ENCODE peak calls at places on chromosome 10, in six cellular contexts. B, F, Q, Y, E and P are unnamed samples.

GRCh38 chr10:13139150-13139549 is 22.2 kb upstream of the MCM10 start:
- DNase-seq in B (peak), F (no peak), Q (no peak), Y (no peak), E (no peak), P (no peak)

GRCh38 chr10:25075825-25076224 is 59.4 kb downstream of the THNSL1 start:
- DNase-seq in B (no peak), F (no peak), Q (no peak), Y (no peak), E (no peak), P (no peak)

GRCh38 chr10:96670786-96671185 is 49.5 kb downstream of the PIK3AP1 start:
- DNase-seq in B (no peak), F (no peak), Q (peak), Y (no peak), E (no peak), P (peak)

GRCh38 chr10:17249820-17250219 is 21.8 kb downstream of the VIM start:
- DNase-seq in B (no peak), F (no peak), Q (no peak), Y (no peak), E (no peak), P (peak)

GRCh38 chr10:317219-317868 is 182.1 kb downstream of the ZMYND11 start:
- DNase-seq in B (no peak), F (no peak), Q (no peak), Y (peak), E (no peak), P (peak)

GRCh38 chr10:98062424-98062823 is 32.0 kb upstream of the CRTAC1 start:
- DNase-seq in B (no peak), F (no peak), Q (no peak), Y (no peak), E (no peak), P (no peak)

GRCh38 chr10:25222085-25222660 is 47.4 kb downstream of the GPR158 start:
- DNase-seq in B (no peak), F (no peak), Q (no peak), Y (no peak), E (no peak), P (no peak)

GRCh38 chr10:122139627-122140151 is 131.4 kb upstream of the BTBD16 start:
- DNase-seq in B (no peak), F (no peak), Q (no peak), Y (no peak), E (no peak), P (no peak)

GRCh38 chr10:79018591-79019011 is 50.2 kb upstream of the ZMIZ1 start:
- DNase-seq in B (no peak), F (no peak), Q (no peak), Y (no peak), E (no peak), P (peak)

GRCh38 chr10:43075612-43076003 is 1.3 kb upstream of the RET start:
- DNase-seq in B (peak), F (peak), Q (no peak), Y (no peak), E (peak), P (no peak)

GRCh38 chr10:5588603-5589002 is 63.8 kb downstream of the CALML3 start:
- DNase-seq in B (no peak), F (no peak), Q (no peak), Y (no peak), E (no peak), P (no peak)

GRCh38 chr10:115979576-115979975 is 293.4 kb downstream of the GFRA1 start:
- DNase-seq in B (no peak), F (no peak), Q (no peak), Y (no peak), E (no peak), P (no peak)

GRCh38 chr10:72081772-72082590 is 6.4 kb downstream of the SPOCK2 start:
- DNase-seq in B (no peak), F (no peak), Q (no peak), Y (no peak), E (no peak), P (no peak)
- TF ChIP-seq BHLHE40 in B (no peak), F (no peak), Q (no peak), Y (no peak), E (no peak), P (no peak)

GRCh38 chr10:77162697-77163096 is 474.9 kb downstream of the KCNMA1 start:
- DNase-seq in B (no peak), F (no peak), Q (no peak), Y (no peak), E (no peak), P (peak)
- TF ChIP-seq BHLHE40 in B (no peak), F (no peak), Q (no peak), Y (no peak), E (no peak), P (no peak)

GRCh38 chr10:131845505-131846223 is 55.1 kb upstream of the PPP2R2D start:
- DNase-seq in B (no peak), F (no peak), Q (no peak), Y (no peak), E (no peak), P (no peak)
- TF ChIP-seq BHLHE40 in B (no peak), F (no peak), Q (no peak), Y (no peak), E (no peak), P (no peak)

GRCh38 chr10:11112718-11113117 is 95.0 kb downstream of the CELF2 start:
- DNase-seq in B (no peak), F (no peak), Q (peak), Y (no peak), E (no peak), P (peak)

GRCh38 chr10:11114251-11114650 is 96.6 kb downstream of the CELF2 start:
- DNase-seq in B (no peak), F (no peak), Q (no peak), Y (no peak), E (no peak), P (no peak)

GRCh38 chr10:11110499-11110898 is 92.8 kb downstream of the CELF2 start:
- DNase-seq in B (no peak), F (no peak), Q (no peak), Y (no peak), E (no peak), P (no peak)

GRCh38 chr10:11115337-11115736 is 97.7 kb downstream of the CELF2 start:
- DNase-seq in B (no peak), F (no peak), Q (no peak), Y (no peak), E (no peak), P (no peak)

GRCh38 chr10:11113156-11113555 is 95.5 kb downstream of the CELF2 start:
- DNase-seq in B (no peak), F (no peak), Q (no peak), Y (peak), E (peak), P (no peak)
- TF ChIP-seq BHLHE40 in B (no peak), F (no peak), Q (no peak), Y (no peak), E (no peak), P (no peak)

GRCh38 chr10:46327685-46328084 is 40.9 kb downstream of the ANTXRL start:
- DNase-seq in B (no peak), F (no peak), Q (no peak), Y (no peak), E (no peak), P (no peak)

GRCh38 chr10:46325021-46325420 is 38.2 kb downstream of the ANTXRL start:
- DNase-seq in B (peak), F (no peak), Q (no peak), Y (no peak), E (peak), P (peak)

GRCh38 chr10:46323176-46323575 is 36.4 kb downstream of the ANTXRL start:
- DNase-seq in B (no peak), F (no peak), Q (no peak), Y (no peak), E (no peak), P (no peak)

GRCh38 chr10:46326971-46327370 is 40.2 kb downstream of the ANTXRL start:
- DNase-seq in B (no peak), F (no peak), Q (no peak), Y (no peak), E (no peak), P (no peak)

DNA sequence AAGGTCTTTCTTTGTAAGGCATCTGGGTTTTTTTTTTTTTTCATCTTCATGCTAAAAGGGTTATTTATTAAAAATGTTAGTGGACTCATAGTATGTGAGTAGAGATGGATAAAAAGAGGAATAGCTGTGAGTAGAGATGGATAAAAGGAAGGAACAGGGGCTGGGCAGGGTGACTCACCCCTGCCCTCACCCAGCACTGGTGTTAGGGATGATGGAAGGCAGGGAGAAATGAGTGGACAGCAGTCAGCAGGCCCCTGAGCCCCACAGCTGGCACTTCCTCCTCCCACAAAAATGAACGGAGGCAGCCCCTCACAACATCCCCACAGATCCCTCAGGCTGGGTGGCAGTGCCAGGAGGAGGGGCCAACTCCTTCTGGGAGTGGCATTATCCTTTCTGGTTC is 39.3 kb downstream of the ANTXRL start:
- DNase-seq in B (no peak), F (no peak), Q (no peak), Y (no peak), E (no peak), P (peak)
- TF ChIP-seq BHLHE40 in B (no peak), F (no peak), Q (no peak), Y (no peak), E (no peak), P (no peak)

GRCh38 chr10:3867454-3868273 is 82.7 kb upstream of the KLF6 start:
- DNase-seq in B (no peak), F (no peak), Q (no peak), Y (no peak), E (no peak), P (peak)

GRCh38 chr10:3868274-3868669 is 83.3 kb upstream of the KLF6 start:
- DNase-seq in B (no peak), F (no peak), Q (no peak), Y (no peak), E (no peak), P (no peak)

GRCh38 chr10:3869036-3869435 is 84.0 kb upstream of the KLF6 start:
- DNase-seq in B (no peak), F (no peak), Q (no peak), Y (no peak), E (no peak), P (no peak)

GRCh38 chr10:3865565-3865964 is 80.6 kb upstream of the KLF6 start:
- DNase-seq in B (no peak), F (no peak), Q (no peak), Y (no peak), E (no peak), P (no peak)

GRCh38 chr10:3866347-3866746 is 81.3 kb upstream of the KLF6 start:
- DNase-seq in B (no peak), F (no peak), Q (no peak), Y (no peak), E (no peak), P (no peak)
- TF ChIP-seq BHLHE40 in B (no peak), F (no peak), Q (no peak), Y (no peak), E (no peak), P (no peak)